ENCODE peak calls at places on chromosomes 7 and 10, in seven cellular contexts. I is NCI-H1092; F is midbrain; Q is EL; T is CD4-positive, alpha-beta T cell; O is OCI-M1; M is amniotic epithelial cell. N is an unnamed sample.
A peak's percentile ranks its signal among the peaks of the same experiment; 100 is the strongest.

GRCh38 chr7:2387897-2388636 is 15.3 kb upstream of the CHST12 start:
- DNase-seq in I (no peak), F (no peak), Q (no peak), T (no peak), O (no peak), M (no peak), N (no peak)

GRCh38 chr7:150404172-150404784 is 25.1 kb downstream of the ZNF775 start:
- DNase-seq in I (no peak), F (no peak), Q (no peak), T (no peak), O (peak; percentile 73), M (no peak), N (no peak)

GRCh38 chr7:46315891-46316290 is 394.8 kb upstream of the IGFBP3 start:
- DNase-seq in I (no peak), F (no peak), Q (peak; percentile 85), T (no peak), O (no peak), M (peak; percentile 57), N (no peak)

GRCh38 chr7:5695037-5695708 is 86.3 kb downstream of the RNF216 start:
- DNase-seq in I (no peak), F (peak; percentile 46), Q (peak; percentile 92), T (peak; percentile 67), O (peak; percentile 59), M (peak; percentile 88), N (peak; percentile 97)

GRCh38 chr7:130593033-130593432 is 75.5 kb downstream of the COPG2 start:
- DNase-seq in I (no peak), F (no peak), Q (peak; percentile 1), T (no peak), O (no peak), M (no peak), N (no peak)

GRCh38 chr10:132527338-132528063 is 10.1 kb upstream of the INPP5A start:
- DNase-seq in I (no peak), F (no peak), Q (no peak), T (no peak), O (no peak), M (no peak), N (no peak)

GRCh38 chr7:17611611-17612010 is 313.2 kb downstream of the AHR start:
- DNase-seq in I (no peak), F (no peak), Q (no peak), T (no peak), O (no peak), M (peak; percentile 31), N (no peak)

GRCh38 chr7:101233907-101234547 is 3.6 kb downstream of the CLDN15 start:
- DNase-seq in I (no peak), F (no peak), Q (no peak), T (no peak), O (no peak), M (no peak), N (no peak)